ENCODE peak calls at places on chromosomes 7 and 10, in ten cellular contexts. Z is AG04450; I is CD8-positive, alpha-beta T cell; J is thyroid gland; K is cardiac muscle cell; B is heart right ventricle; P is mesendoderm; G is CD8-positive, alpha-beta memory T cell; N is right cardiac atrium; H is endodermal cell. R is an unnamed sample.

GRCh38 chr10:128470302-128470962 is 344.2 kb upstream of the MKI67 start:
- DNase-seq in Z (no peak), I (no peak), J (no peak), K (no peak), B (no peak), P (no peak), G (no peak), N (no peak), H (no peak), R (no peak)

GRCh38 chr7:5630670-5631069 is 150.8 kb downstream of the RNF216 start:
- DNase-seq in Z (no peak), I (peak), J (peak), K (no peak), B (no peak), P (no peak), G (peak), N (no peak), H (no peak), R (no peak)

GRCh38 chr7:92485267-92485892 is 7.6 kb upstream of the ERVW-1 start:
- DNase-seq in Z (no peak), I (no peak), J (no peak), K (no peak), B (no peak), P (no peak), G (no peak), N (no peak), H (no peak), R (no peak)

GRCh38 chr10:66880292-66880691 is 45.5 kb upstream of the LRRTM3 start:
- DNase-seq in Z (no peak), I (no peak), J (no peak), K (no peak), B (no peak), P (no peak), G (no peak), N (no peak), H (no peak), R (no peak)

GRCh38 chr7:67105382-67105781 is 108.7 kb downstream of the TYW1 start:
- DNase-seq in Z (no peak), I (no peak), J (no peak), K (peak), B (no peak), P (no peak), G (no peak), N (no peak), H (no peak), R (no peak)

GRCh38 chr10:45997557-45997956 is 25.3 kb downstream of the TIMM23 start:
- DNase-seq in Z (no peak), I (no peak), J (no peak), K (no peak), B (no peak), P (no peak), G (no peak), N (no peak), H (no peak), R (no peak)

GRCh38 chr10:89980166-89980565 is 278.8 kb downstream of the KIF20B start:
- DNase-seq in Z (no peak), I (no peak), J (no peak), K (no peak), B (no peak), P (no peak), G (no peak), N (no peak), H (no peak), R (no peak)

GRCh38 chr7:47148541-47149207 is 433.2 kb downstream of the TNS3 start:
- DNase-seq in Z (no peak), I (no peak), J (no peak), K (peak), B (no peak), P (peak), G (no peak), N (no peak), H (no peak), R (no peak)

GRCh38 chr10:79184141-79184625 is 115.4 kb downstream of the ZMIZ1 start:
- DNase-seq in Z (no peak), I (no peak), J (peak), K (peak), B (no peak), P (peak), G (no peak), N (no peak), H (peak), R (no peak)

GRCh38 chr10:120980316-120980975 is 129.3 kb downstream of the WDR11 start:
- DNase-seq in Z (no peak), I (no peak), J (no peak), K (no peak), B (no peak), P (peak), G (no peak), N (no peak), H (peak), R (no peak)
- H3K4me3 ChIP-seq in Z (no peak), I (no peak), J (no peak), K (no peak), B (no peak), P (no peak), G (no peak), N (no peak), H (no peak), R (no peak)

GRCh38 chr7:28355553-28356319 is 56.6 kb upstream of the CREB5 start:
- DNase-seq in Z (no peak), I (no peak), J (no peak), K (no peak), B (no peak), P (no peak), G (no peak), N (no peak), H (no peak), R (no peak)
- H3K27ac ChIP-seq in Z (no peak), I (no peak), J (no peak), K (no peak), B (peak), P (no peak), G (no peak), N (no peak), H (no peak), R (no peak)

GRCh38 chr7:37921340-37921805 is 933 bp downstream of the EPDR1 start:
- DNase-seq in Z (no peak), I (peak), J (peak), K (peak), B (no peak), P (peak), G (no peak), N (peak), H (peak), R (peak)

GRCh38 chr7:37918526-37918925 is 1.9 kb upstream of the SFRP4 start:
- DNase-seq in Z (no peak), I (no peak), J (no peak), K (no peak), B (no peak), P (peak), G (no peak), N (no peak), H (peak), R (no peak)

GRCh38 chr7:37921876-37922275 is 1.4 kb downstream of the EPDR1 start:
- DNase-seq in Z (no peak), I (no peak), J (no peak), K (no peak), B (no peak), P (no peak), G (no peak), N (no peak), H (no peak), R (no peak)

GRCh38 chr7:37920305-37920618 is 178 bp upstream of the EPDR1 start:
- DNase-seq in Z (no peak), I (no peak), J (no peak), K (no peak), B (no peak), P (no peak), G (no peak), N (no peak), H (no peak), R (no peak)

DNA sequence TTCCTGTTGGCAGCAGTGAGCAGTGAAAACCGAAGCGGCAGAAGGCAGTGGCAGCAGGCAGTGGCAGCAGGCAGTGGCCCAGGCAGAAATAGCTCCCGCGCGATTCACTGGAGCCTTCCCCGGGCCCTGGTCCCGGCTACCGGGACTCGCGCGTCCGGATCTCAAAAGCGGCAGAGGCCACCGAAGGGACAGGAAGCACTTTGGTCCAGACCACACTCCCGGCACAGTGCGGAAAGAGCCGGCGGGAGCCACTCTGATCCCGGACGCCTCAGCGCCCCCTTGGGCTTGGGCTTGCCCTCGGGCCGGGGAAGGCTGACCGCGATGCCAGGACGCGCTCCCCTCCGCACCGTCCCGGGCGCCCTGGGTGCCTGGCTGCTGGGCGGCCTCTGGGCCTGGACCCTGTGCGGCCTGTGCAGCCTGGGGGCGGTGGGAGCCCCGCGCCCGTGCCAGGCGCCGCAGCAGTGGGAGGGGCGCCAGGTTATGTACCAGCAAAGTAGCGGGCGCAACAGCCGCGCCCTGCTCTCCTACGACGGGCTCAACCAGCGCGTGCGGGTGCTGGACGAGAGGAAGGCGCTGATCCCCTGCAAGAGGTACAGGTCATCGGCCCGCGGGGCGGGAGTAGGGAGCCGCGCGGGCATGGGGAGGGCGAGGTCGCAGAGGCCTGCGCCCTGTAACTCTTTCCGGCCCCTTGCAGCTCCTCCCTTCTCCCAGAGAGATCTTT is at the start of gene EPDR1:
- DNase-seq in Z (no peak), I (peak), J (peak), K (peak), B (peak), P (peak), G (peak), N (peak), H (peak), R (peak)
- H3K4me3 ChIP-seq in Z (no peak), I (peak), J (peak), K (peak), B (peak), P (peak), G (no peak), N (peak), H (peak), R (peak)

GRCh38 chr10:117002206-117002605 is 2.8 kb downstream of the SHTN1 start:
- DNase-seq in Z (no peak), I (no peak), J (no peak), K (no peak), B (no peak), P (no peak), G (no peak), N (no peak), H (no peak), R (no peak)

GRCh38 chr10:117003336-117003735 is 1.7 kb downstream of the SHTN1 start:
- DNase-seq in Z (no peak), I (no peak), J (no peak), K (no peak), B (no peak), P (no peak), G (no peak), N (no peak), H (no peak), R (no peak)

GRCh38 chr10:117005454-117006055 is 568 bp upstream of the SHTN1 start:
- DNase-seq in Z (no peak), I (no peak), J (peak), K (peak), B (no peak), P (peak), G (no peak), N (no peak), H (peak), R (no peak)

GRCh38 chr10:117004627-117005453 is at the start of gene SHTN1:
- DNase-seq in Z (no peak), I (no peak), J (peak), K (peak), B (peak), P (peak), G (peak), N (peak), H (peak), R (peak)

DNA sequence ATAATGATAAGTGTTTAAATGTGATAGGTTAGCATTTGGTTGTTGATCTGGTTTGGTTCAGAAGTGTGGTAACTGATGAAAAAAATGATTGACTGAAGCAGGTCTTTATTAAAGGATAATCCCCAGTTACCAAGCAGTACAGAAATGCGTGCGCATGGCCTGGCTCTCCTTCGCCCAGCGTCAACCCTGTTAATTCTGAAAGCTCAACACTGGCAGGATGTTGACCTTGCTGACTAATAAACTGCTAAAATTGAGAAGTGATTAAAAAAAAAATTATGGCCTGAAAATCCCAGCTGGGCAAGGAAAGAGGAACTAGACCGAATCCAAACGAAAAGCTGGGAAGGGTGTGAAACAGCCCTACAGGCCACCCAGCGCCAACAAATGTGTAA is 755 bp downstream of the SHTN1 start:
- DNase-seq in Z (no peak), I (no peak), J (no peak), K (no peak), B (no peak), P (no peak), G (no peak), N (peak), H (no peak), R (no peak)
- H3K27ac ChIP-seq in Z (peak), I (no peak), J (peak), K (no peak), B (peak), P (peak), G (peak), N (peak), H (no peak), R (no peak)

GRCh38 chr7:50868426-50869100 is 85.9 kb upstream of the GRB10 start:
- DNase-seq in Z (no peak), I (no peak), J (no peak), K (no peak), B (no peak), P (no peak), G (no peak), N (no peak), H (no peak), R (no peak)

GRCh38 chr7:50867048-50867383 is 84.3 kb upstream of the GRB10 start:
- DNase-seq in Z (no peak), I (no peak), J (no peak), K (no peak), B (no peak), P (no peak), G (no peak), N (no peak), H (no peak), R (no peak)

GRCh38 chr7:50864694-50865093 is 82.0 kb upstream of the GRB10 start:
- DNase-seq in Z (no peak), I (no peak), J (no peak), K (no peak), B (no peak), P (peak), G (no peak), N (no peak), H (no peak), R (no peak)

GRCh38 chr7:50865450-50865849 is 82.8 kb upstream of the GRB10 start:
- DNase-seq in Z (no peak), I (no peak), J (no peak), K (no peak), B (no peak), P (no peak), G (no peak), N (no peak), H (no peak), R (no peak)

GRCh38 chr7:50866343-50867047 is 83.8 kb upstream of the GRB10 start:
- DNase-seq in Z (no peak), I (no peak), J (no peak), K (no peak), B (no peak), P (no peak), G (no peak), N (no peak), H (no peak), R (no peak)
- H3K4me3 ChIP-seq in Z (no peak), I (no peak), J (no peak), K (no peak), B (no peak), P (no peak), G (no peak), N (no peak), H (no peak), R (no peak)

GRCh38 chr7:22331704-22332103 is 25.2 kb downstream of the RAPGEF5 start:
- DNase-seq in Z (no peak), I (no peak), J (no peak), K (peak), B (no peak), P (no peak), G (no peak), N (no peak), H (no peak), R (no peak)

GRCh38 chr7:22329816-22330524 is 27.0 kb downstream of the RAPGEF5 start:
- DNase-seq in Z (no peak), I (no peak), J (no peak), K (no peak), B (no peak), P (no peak), G (no peak), N (no peak), H (no peak), R (no peak)

GRCh38 chr7:22333680-22334141 is 23.2 kb downstream of the RAPGEF5 start:
- DNase-seq in Z (no peak), I (no peak), J (no peak), K (no peak), B (no peak), P (no peak), G (no peak), N (peak), H (no peak), R (no peak)

GRCh38 chr7:22330903-22331302 is 26.1 kb downstream of the RAPGEF5 start:
- DNase-seq in Z (no peak), I (no peak), J (no peak), K (no peak), B (no peak), P (no peak), G (no peak), N (no peak), H (no peak), R (no peak)

DNA sequence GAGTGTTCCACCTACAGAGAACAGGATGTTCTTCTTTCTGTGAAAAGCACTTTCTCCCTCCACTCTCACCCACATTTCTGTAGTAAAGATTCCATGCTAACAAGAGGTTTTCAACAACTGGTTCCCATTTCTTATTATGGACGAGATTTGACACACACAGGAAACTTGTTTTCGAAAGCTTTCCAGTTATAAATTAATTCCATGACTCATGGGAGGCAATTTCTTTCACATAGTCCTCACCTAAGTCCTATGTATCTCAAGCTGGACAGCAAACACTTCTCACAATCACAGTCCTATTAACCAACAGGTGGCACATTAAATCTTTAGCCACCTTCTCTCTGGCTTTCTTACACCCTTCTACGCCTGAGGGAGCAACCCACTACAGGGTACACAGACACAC is 24.5 kb downstream of the RAPGEF5 start:
- DNase-seq in Z (no peak), I (no peak), J (no peak), K (no peak), B (no peak), P (no peak), G (no peak), N (no peak), H (no peak), R (no peak)
- H3K27ac ChIP-seq in Z (no peak), I (no peak), J (no peak), K (no peak), B (no peak), P (no peak), G (no peak), N (no peak), H (no peak), R (no peak)

GRCh38 chr7:108770981-108771728 is 201.5 kb downstream of the DNAJB9 start:
- DNase-seq in Z (no peak), I (no peak), J (no peak), K (no peak), B (no peak), P (no peak), G (no peak), N (no peak), H (no peak), R (no peak)

DNA sequence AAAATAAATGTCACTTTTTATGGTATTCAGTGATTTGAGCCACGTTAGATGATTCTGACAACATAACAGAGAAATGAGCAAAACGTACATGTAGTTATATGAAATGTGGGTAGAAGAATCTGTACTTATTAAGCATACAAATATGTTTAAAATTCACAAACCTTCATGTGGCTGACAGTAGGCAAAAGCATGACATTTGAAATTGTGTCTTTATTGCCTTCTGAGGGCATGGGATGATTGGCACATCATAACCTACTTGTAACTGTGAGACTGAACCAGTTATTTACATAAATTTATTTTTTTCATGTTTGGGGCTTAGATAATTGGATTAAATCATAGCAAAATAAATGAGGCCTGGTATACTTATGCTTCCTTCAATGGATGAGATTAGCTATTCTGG is 202.2 kb downstream of the DNAJB9 start:
- DNase-seq in Z (no peak), I (no peak), J (no peak), K (no peak), B (no peak), P (no peak), G (no peak), N (no peak), H (no peak), R (no peak)
- H3K4me3 ChIP-seq in Z (no peak), I (no peak), J (no peak), K (no peak), B (no peak), P (no peak), G (no peak), N (no peak), H (no peak), R (no peak)

R was measured in coronary artery.